ENCODE peak calls at places on chromosomes 1 and 21, in seven cellular contexts. U is A549, I is ovary, J is upper lobe of left lung, R is IMR-90, W is erythroblast, Q is heart left ventricle. X is an unnamed sample.

GRCh38 chr1:226912587-226913176 is 27.4 kb upstream of the COQ8A start:
- DNase-seq in W (peak), I (peak), U (peak), Q (peak), R (peak), J (peak), X (no peak)

GRCh38 chr1:38657441-38657840 is 202.1 kb downstream of the RRAGC start:
- DNase-seq in I (no peak), J (no peak), W (no peak), Q (no peak), R (no peak), U (no peak), X (no peak)

GRCh38 chr1:62437273-62437945 is 560 bp downstream of the USP1 start:
- DNase-seq in U (no peak), W (peak), J (no peak), I (no peak), Q (no peak), R (no peak), X (no peak)

GRCh38 chr1:241749041-241749798 is 97.1 kb downstream of the WDR64 start:
- DNase-seq in Q (no peak), W (no peak), R (no peak), I (no peak), U (no peak), J (no peak), X (no peak)

GRCh38 chr1:201503397-201504176 is 3.3 kb downstream of the CSRP1 start:
- DNase-seq in J (peak), I (peak), W (no peak), R (peak), U (peak), Q (peak), X (no peak)

GRCh38 chr1:27992271-27992670 is 32.5 kb downstream of the XKR8 start:
- DNase-seq in W (no peak), J (peak), U (no peak), Q (peak), R (no peak), I (no peak), X (no peak)

GRCh38 chr1:230568008-230568407 is 74.3 kb upstream of the COG2 start:
- DNase-seq in U (peak), I (no peak), R (peak), Q (no peak), W (no peak), J (no peak), X (no peak)

GRCh38 chr1:116882866-116883265 is 26.9 kb upstream of the PTGFRN start:
- DNase-seq in W (no peak), I (no peak), U (no peak), Q (no peak), J (no peak), R (no peak), X (no peak)

GRCh38 chr1:34657266-34657665 is 97.6 kb upstream of the GJB5 start:
- DNase-seq in R (no peak), J (no peak), W (no peak), U (no peak), Q (no peak), I (no peak), X (peak)

GRCh38 chr1:246753670-246754535 is 29.7 kb downstream of the SCCPDH start:
- DNase-seq in J (peak), U (peak), R (peak), Q (peak), I (peak), W (peak), X (peak)

GRCh38 chr21:42319851-42320602 is 4.8 kb upstream of the TFF3 start:
- DNase-seq in U (no peak), Q (no peak), J (peak), R (no peak), W (no peak), I (no peak), X (no peak)

GRCh38 chr1:110902820-110903463 is 30.0 kb downstream of the CD53 start:
- DNase-seq in W (no peak), J (no peak), R (no peak), Q (no peak), I (no peak), U (no peak), X (no peak)
- TF ChIP-seq POLR2A in W (no peak), J (no peak), R (no peak), Q (no peak), I (no peak), U (no peak), X (no peak)

DNA sequence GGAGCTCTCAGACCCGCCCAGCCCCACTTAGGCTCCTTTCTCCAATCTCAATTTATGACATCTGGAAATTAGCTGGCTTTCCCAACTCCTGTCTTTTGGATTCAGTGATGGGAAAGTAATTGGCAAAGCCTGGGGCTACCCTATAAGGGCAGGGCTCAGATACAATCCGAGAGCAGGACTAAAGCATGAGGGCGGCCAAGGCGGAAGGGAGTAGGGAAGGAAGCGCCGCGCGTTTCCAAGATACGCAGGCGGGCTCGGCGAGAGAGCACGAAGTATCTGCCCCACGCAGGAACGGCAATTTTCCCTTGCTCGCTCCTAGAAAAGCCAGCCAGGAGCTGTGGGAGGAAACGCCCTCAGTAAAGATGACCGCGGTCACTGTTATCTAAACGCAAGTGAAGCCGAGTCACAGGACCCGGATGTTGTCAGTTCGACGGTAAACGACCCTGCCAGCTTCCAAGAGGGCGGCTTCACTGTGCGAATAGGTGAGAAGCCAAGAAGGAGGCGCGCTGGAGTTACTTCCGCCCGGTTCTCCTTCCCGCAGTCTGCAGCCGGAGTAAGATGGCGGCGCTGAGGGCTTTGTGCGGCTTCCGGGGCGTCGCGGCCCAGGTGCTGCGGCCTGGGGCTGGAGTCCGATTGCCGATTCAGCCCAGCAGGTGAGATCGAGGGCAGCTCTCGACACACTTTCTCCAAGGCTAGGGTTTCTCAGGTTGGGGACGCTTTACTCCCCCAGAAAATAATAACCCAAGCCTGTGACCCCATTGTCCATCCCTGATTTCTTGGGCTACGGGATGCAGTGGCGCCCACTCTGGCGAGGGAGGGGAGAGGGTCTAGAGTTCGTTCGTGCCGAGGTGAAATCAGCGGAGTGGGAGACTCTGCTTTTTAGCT is at the start of gene NDUFS2:
- DNase-seq in U (peak), R (peak), I (peak), W (peak), Q (peak), J (peak), X (peak)
- TF ChIP-seq POLR2A in U (peak), R (peak), I (peak), W (peak), Q (peak), J (peak), X (peak)

GRCh38 chr1:187051618-187052232 is 223.0 kb downstream of the PLA2G4A start:
- DNase-seq in J (no peak), U (peak), Q (no peak), W (peak), I (no peak), R (peak), X (no peak)
- TF ChIP-seq POLR2A in J (no peak), U (no peak), Q (no peak), W (no peak), I (no peak), R (no peak), X (no peak)

GRCh38 chr1:2544875-2545638 is 11.1 kb upstream of the TNFRSF14 start:
- DNase-seq in U (no peak), J (no peak), Q (no peak), I (no peak), W (peak), R (no peak), X (no peak)

GRCh38 chr1:2544093-2544874 is 11.9 kb upstream of the TNFRSF14 start:
- DNase-seq in I (no peak), W (peak), Q (no peak), R (no peak), J (no peak), U (no peak), X (no peak)

GRCh38 chr1:2546515-2547209 is 9.5 kb upstream of the TNFRSF14 start:
- DNase-seq in I (no peak), W (peak), Q (peak), U (peak), R (peak), J (peak), X (peak)

GRCh38 chr1:2547210-2548067 is 8.7 kb upstream of the TNFRSF14 start:
- DNase-seq in Q (peak), I (no peak), U (no peak), W (no peak), R (no peak), J (no peak), X (no peak)

DNA sequence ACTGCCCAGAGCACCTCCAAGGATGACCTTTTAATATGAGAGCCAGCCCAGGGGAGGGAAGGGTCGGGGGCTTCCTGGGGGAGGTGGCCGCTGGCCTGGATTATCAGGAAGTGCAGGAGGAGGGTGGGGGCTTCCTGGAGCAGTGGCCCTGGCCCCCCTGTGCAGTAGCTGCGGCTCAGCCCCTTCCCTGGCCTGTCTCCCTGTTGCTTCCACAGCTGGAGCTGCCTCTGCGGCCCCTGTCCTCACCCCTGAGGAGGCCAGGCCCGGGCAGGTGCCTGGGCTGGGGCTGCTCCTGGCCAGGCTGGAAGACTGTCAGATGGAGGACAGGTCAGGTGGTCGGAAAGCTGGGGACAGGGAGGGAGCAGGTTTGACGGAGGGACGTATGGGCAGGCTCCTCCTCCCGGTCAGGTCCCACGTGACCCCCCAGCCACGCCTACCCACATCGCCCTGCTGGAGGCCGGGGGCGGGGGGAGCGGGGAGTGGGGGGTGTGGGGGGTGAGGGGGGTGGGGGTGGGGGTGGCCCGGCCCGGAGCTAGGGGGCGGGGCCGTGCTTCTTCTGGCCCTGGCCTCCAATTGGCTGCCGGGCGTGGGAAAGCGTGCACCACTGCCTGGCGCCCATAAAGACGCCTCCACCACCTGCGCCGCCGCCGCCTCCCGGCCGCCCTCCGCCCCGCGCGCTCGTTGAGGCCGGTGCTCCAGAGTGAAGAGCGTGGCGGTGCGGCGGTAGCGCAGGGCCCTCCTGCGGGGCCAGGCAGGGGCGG is 10.2 kb upstream of the TNFRSF14 start:
- DNase-seq in R (peak), W (peak), J (peak), Q (peak), I (no peak), U (peak), X (peak)
- TF ChIP-seq POLR2A in R (no peak), W (no peak), J (peak), Q (no peak), I (no peak), U (peak), X (no peak)

GRCh38 chr1:14946567-14947285 is 206.8 kb upstream of the TMEM51 start:
- DNase-seq in U (no peak), R (peak), J (no peak), Q (no peak), W (no peak), I (no peak), X (no peak)
- TF ChIP-seq POLR2A in U (no peak), R (peak), J (no peak), Q (no peak), W (no peak), I (no peak), X (no peak)

DNA sequence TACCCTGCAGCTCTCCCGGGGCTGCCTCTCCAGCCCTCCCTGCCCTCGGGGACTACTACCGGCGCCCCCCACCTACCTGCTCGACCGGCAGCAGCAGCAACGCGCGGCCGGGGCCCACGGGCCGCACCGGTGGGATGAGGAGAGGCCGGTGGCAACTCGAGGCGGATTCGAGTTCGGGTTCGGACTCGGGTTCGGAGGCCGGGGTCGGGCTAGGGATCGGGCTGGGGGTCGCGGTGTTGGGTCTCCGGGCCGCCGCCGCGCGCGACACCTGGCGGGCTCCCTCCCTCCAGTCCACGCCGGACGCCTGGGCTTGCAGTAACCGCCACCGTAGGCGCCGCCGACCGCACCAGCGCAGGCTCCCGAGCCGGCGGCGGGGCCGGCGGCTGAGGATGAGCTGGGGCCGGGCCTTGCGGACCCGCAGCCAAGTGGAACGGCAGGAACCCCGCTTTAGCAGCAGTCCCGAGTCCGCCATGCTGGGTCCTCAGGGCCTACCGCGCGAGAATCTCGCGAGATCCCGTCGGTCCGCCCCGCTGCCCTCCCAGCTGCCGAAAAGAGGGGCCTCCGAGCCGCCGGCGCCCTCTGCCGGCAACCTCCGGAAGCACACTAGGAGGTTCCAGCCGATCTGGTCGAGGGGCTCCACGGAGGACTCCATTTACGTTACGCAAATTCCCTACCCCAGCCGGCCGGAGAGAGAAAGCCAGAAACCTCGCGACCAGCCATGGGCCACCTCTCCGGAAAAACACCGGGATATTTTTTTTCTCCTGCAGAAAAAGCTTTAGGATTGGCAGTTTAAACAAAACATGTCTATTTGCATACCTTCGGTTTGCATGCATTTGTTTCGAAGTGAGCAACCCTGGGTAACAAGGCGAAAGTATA is at the start of gene NOL9:
- DNase-seq in J (peak), U (peak), W (peak), I (peak), R (peak), Q (peak), X (peak)
- TF ChIP-seq POLR2A in J (no peak), U (peak), W (peak), I (peak), R (peak), Q (no peak), X (no peak)

GRCh38 chr1:57784356-57784755 is 360.5 kb upstream of the DAB1 start:
- DNase-seq in Q (no peak), J (no peak), U (no peak), W (no peak), I (no peak), R (no peak), X (no peak)
- TF ChIP-seq POLR2A in Q (no peak), J (no peak), U (no peak), W (no peak), I (no peak), R (no peak), X (no peak)

GRCh38 chr21:45293726-45294401 is 6.2 kb upstream of the POFUT2 start:
- DNase-seq in I (peak), J (no peak), R (no peak), U (no peak), Q (no peak), W (no peak), X (no peak)
- TF ChIP-seq POLR2A in I (no peak), J (no peak), R (peak), U (no peak), Q (no peak), W (no peak), X (no peak)

DNA sequence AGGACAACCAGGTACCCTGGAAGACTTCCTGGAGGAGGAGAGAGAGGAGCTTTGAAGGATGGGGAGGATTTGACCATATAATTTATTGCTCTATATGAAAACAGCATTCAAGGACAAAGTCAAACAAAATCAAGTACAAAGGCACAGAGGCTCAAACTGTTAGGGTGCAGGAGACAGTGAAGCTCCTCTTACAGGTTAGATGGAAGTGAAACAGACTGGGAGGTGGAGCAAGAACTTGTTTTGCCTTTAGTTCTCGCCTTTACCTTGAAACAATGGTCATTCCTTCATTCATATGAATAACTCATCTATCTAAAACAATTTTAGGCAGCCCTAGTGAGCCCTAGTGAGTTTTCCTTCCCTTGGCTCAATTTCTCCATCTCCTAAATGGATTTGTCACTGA is 199.6 kb downstream of the HIVEP3 start:
- DNase-seq in R (no peak), Q (no peak), W (no peak), U (no peak), I (no peak), J (no peak), X (no peak)
- TF ChIP-seq POLR2A in R (no peak), Q (no peak), W (no peak), U (no peak), I (no peak), J (no peak), X (no peak)